ENCODE peak calls at places on chromosomes 13 and 19, in four cellular contexts. P, D, M and C are unnamed samples.

GRCh38 chr13:89982406-89983085 is 1364.9 kb upstream of the MIR17HG start:
- DNase-seq in P (peak; percentile 25), D (no peak), M (no peak), C (peak; percentile 1)

GRCh38 chr13:110774051-110774450 is 60.6 kb downstream of the ING1 start:
- DNase-seq in P (no peak), D (no peak), M (no peak), C (no peak)

GRCh38 chr19:38638461-38638860 is 9.0 kb upstream of the ACTN4 start:
- DNase-seq in P (no peak), D (no peak), M (no peak), C (peak; percentile 70)

GRCh38 chr13:53012707-53013106 is 15.9 kb upstream of the OLFM4 start:
- DNase-seq in P (no peak), D (no peak), M (no peak), C (no peak)

GRCh38 chr13:30739646-30740642 is 4.6 kb downstream of the ALOX5AP start:
- DNase-seq in P (peak; percentile 92), D (no peak), M (peak; percentile 86), C (peak; percentile 98)

GRCh38 chr13:48804836-48805601 is 151.3 kb downstream of the CYSLTR2 start:
- DNase-seq in P (no peak), D (no peak), M (peak; percentile 67), C (no peak)

GRCh38 chr19:35042056-35042730 is 672 bp downstream of the HPN start:
- DNase-seq in P (no peak), D (no peak), M (no peak), C (no peak)

GRCh38 chr19:13206581-13206980 is 56.4 kb downstream of the IER2 start:
- DNase-seq in P (no peak), D (no peak), M (no peak), C (no peak)

GRCh38 chr19:1767464-1767933 is 14.2 kb downstream of the ONECUT3 start:
- DNase-seq in P (no peak), D (no peak), M (no peak), C (no peak)

GRCh38 chr13:114067381-114067885 is 65.0 kb downstream of the RASA3 start:
- DNase-seq in P (peak; percentile 73), D (no peak), M (peak; percentile 77), C (no peak)

GRCh38 chr19:19205416-19206410 is 2.5 kb upstream of the NR2C2AP start:
- DNase-seq in P (no peak), D (no peak), M (no peak), C (no peak)

GRCh38 chr13:72990883-72991282 is 67.9 kb upstream of the KLF5 start:
- DNase-seq in P (no peak), D (no peak), M (no peak), C (no peak)

GRCh38 chr13:47420568-47420967 is 523.7 kb upstream of the HTR2A start:
- DNase-seq in P (no peak), D (no peak), M (peak; percentile 56), C (no peak)

GRCh38 chr19:39557791-39558622 is 18.0 kb upstream of the EID2 start:
- DNase-seq in P (peak; percentile 8), D (no peak), M (peak; percentile 39), C (peak; percentile 18)

GRCh38 chr13:77810430-77810829 is 108.2 kb downstream of the EDNRB start:
- DNase-seq in P (peak; percentile 65), D (no peak), M (peak; percentile 35), C (peak; percentile 37)

GRCh38 chr19:2516727-2517126 is 40.8 kb downstream of the GADD45B start:
- DNase-seq in P (no peak), D (no peak), M (no peak), C (no peak)

GRCh38 chr19:5314012-5314906 is 26.4 kb downstream of the PTPRS start:
- DNase-seq in P (peak; percentile 16), D (no peak), M (peak; percentile 1), C (peak; percentile 13)

GRCh38 chr13:104571161-104571889 is 1505.1 kb upstream of the SLC10A2 start:
- DNase-seq in P (peak; percentile 56), D (peak; percentile 62), M (peak; percentile 91), C (peak; percentile 89)

GRCh38 chr13:98025480-98026025 is 72.1 kb downstream of the IPO5 start:
- DNase-seq in P (no peak), D (no peak), M (no peak), C (no peak)

GRCh38 chr19:10018219-10018618 is 4.9 kb downstream of the RDH8 start:
- DNase-seq in P (no peak), D (no peak), M (peak; percentile 31), C (peak; percentile 53)

GRCh38 chr19:18460313-18460712 is 22.4 kb upstream of the ISYNA1 start:
- DNase-seq in P (peak; percentile 72), D (peak; percentile 56), M (no peak), C (peak; percentile 62)

GRCh38 chr19:15297416-15298224 is 34.7 kb downstream of the BRD4 start:
- DNase-seq in P (peak; percentile 80), D (no peak), M (no peak), C (peak; percentile 80)

GRCh38 chr13:79593611-79594275 is 112.8 kb downstream of the NDFIP2 start:
- DNase-seq in P (peak; percentile 92), D (no peak), M (peak; percentile 83), C (peak; percentile 85)

GRCh38 chr19:33878136-33878535 is 81.5 kb downstream of the KCTD15 start:
- DNase-seq in P (no peak), D (no peak), M (no peak), C (no peak)

GRCh38 chr19:8161135-8161646 is 11.8 kb upstream of the FBN3 start:
- DNase-seq in P (peak; percentile 7), D (no peak), M (peak; percentile 44), C (no peak)

GRCh38 chr19:34428549-34429285 is 536 bp downstream of the UBA2 start:
- DNase-seq in P (peak; percentile 26), D (no peak), M (peak; percentile 18), C (peak; percentile 15)

GRCh38 chr19:15187026-15188007 is 13.5 kb downstream of the NOTCH3 start:
- DNase-seq in P (no peak), D (no peak), M (no peak), C (no peak)

GRCh38 chr13:85535306-85535705 is 263.9 kb downstream of the SLITRK6 start:
- DNase-seq in P (no peak), D (no peak), M (no peak), C (no peak)

GRCh38 chr19:55160128-55160985 is 2.8 kb upstream of the TNNI3 start:
- DNase-seq in P (peak; percentile 83), D (peak; percentile 83), M (peak; percentile 84), C (peak; percentile 69)